ENCODE peak calls at places on chromosomes 13 and 19, in eight cellular contexts. A is transverse colon, R is sigmoid colon, F is HCT116, K is breast epithelium, L is suprapubic skin, D is vagina, Y is spleen. H is an unnamed sample.

GRCh38 chr13:45333973-45334922 is 6.7 kb downstream of the TPT1 start:
- DNase-seq in L (no peak), Y (no peak), A (no peak), K (no peak), F (no peak), D (no peak), R (no peak), H (no peak)

GRCh38 chr13:29799041-29799440 is 51.4 kb downstream of the UBL3 start:
- DNase-seq in D (no peak), A (no peak), F (no peak), Y (no peak), R (no peak), L (no peak), K (no peak), H (no peak)

GRCh38 chr19:31725051-31725450 is 375.8 kb upstream of the TSHZ3 start:
- DNase-seq in D (no peak), R (no peak), A (no peak), F (no peak), L (no peak), Y (no peak), K (no peak), H (no peak)

GRCh38 chr13:31045621-31046081 is 113.2 kb downstream of the TEX26 start:
- DNase-seq in K (peak; percentile 61), Y (no peak), F (peak; percentile 94), R (peak; percentile 70), A (peak; percentile 83), L (peak; percentile 70), D (no peak), H (peak; percentile 69)

GRCh38 chr13:62767473-62767872 is 1351.8 kb upstream of the PCDH20 start:
- DNase-seq in F (no peak), R (no peak), Y (no peak), K (no peak), L (no peak), D (no peak), A (no peak), H (no peak)

GRCh38 chr13:33789757-33790156 is 28.2 kb upstream of the RFC3 start:
- DNase-seq in D (no peak), L (no peak), Y (no peak), F (no peak), R (no peak), A (no peak), K (no peak), H (no peak)

GRCh38 chr13:44455781-44456180 is 82.2 kb downstream of the SERP2 start:
- DNase-seq in L (no peak), D (no peak), Y (no peak), K (no peak), R (no peak), F (no peak), A (no peak), H (no peak)

GRCh38 chr19:39324242-39324842 is 3.7 kb upstream of the LRFN1 start:
- DNase-seq in R (no peak), A (no peak), Y (no peak), D (no peak), K (no peak), L (no peak), F (no peak), H (no peak)

GRCh38 chr13:21297452-21297851 is 121.0 kb downstream of the MRPL57 start:
- DNase-seq in F (no peak), R (no peak), Y (no peak), A (no peak), D (no peak), L (no peak), K (no peak), H (no peak)

GRCh38 chr19:16894080-16894479 is 5.3 kb downstream of the F2RL3 start:
- DNase-seq in Y (no peak), F (no peak), K (no peak), D (no peak), L (peak; percentile 47), R (no peak), A (no peak), H (no peak)

GRCh38 chr19:40805258-40805868 is 6.4 kb downstream of the EGLN2 start:
- DNase-seq in A (peak; percentile 64), Y (no peak), R (no peak), F (no peak), K (no peak), D (no peak), L (no peak), H (peak; percentile 73)

GRCh38 chr19:18408053-18408476 is 10.6 kb upstream of the LRRC25 start:
- DNase-seq in K (no peak), L (no peak), A (peak; percentile 72), F (no peak), R (no peak), Y (peak; percentile 84), D (no peak), H (peak; percentile 74)

GRCh38 chr19:10961073-10961762 is 388 bp downstream of the SMARCA4 start:
- DNase-seq in F (no peak), K (no peak), Y (no peak), D (no peak), L (no peak), R (peak; percentile 76), A (peak; percentile 30), H (peak; percentile 61)

GRCh38 chr19:56974554-56975207 is 134.2 kb upstream of the PEG3 start:
- DNase-seq in A (no peak), R (no peak), Y (no peak), D (no peak), K (no peak), L (no peak), F (no peak), H (no peak)

GRCh38 chr13:31334547-31334946 is 134.8 kb downstream of the B3GLCT start:
- DNase-seq in R (no peak), K (no peak), D (no peak), L (no peak), Y (no peak), F (no peak), A (no peak), H (no peak)

GRCh38 chr19:38093587-38093986 is 130.4 kb downstream of the DPF1 start:
- DNase-seq in A (no peak), L (no peak), Y (no peak), K (no peak), F (no peak), D (no peak), R (no peak), H (no peak)

GRCh38 chr13:41059896-41060722 is 1.2 kb upstream of the WBP4 start:
- DNase-seq in D (no peak), F (peak; percentile 80), Y (peak; percentile 94), R (peak; percentile 96), L (peak; percentile 96), K (peak; percentile 75), A (peak; percentile 94), H (peak; percentile 87)
- TF ChIP-seq POLR2AphosphoS5 in D (peak; percentile 6), F (peak; percentile 60), Y (peak; percentile 86), R (peak; percentile 75), L (peak; percentile 62), K (peak; percentile 66), A (no peak), H (no peak)

GRCh38 chr19:13077233-13077632 is 25.4 kb downstream of the LYL1 start:
- DNase-seq in F (no peak), D (no peak), R (no peak), A (no peak), K (no peak), L (no peak), Y (no peak), H (no peak)
- TF ChIP-seq POLR2A in F (no peak), D (no peak), R (no peak), A (no peak), K (no peak), L (no peak), Y (no peak), H (no peak)

DNA sequence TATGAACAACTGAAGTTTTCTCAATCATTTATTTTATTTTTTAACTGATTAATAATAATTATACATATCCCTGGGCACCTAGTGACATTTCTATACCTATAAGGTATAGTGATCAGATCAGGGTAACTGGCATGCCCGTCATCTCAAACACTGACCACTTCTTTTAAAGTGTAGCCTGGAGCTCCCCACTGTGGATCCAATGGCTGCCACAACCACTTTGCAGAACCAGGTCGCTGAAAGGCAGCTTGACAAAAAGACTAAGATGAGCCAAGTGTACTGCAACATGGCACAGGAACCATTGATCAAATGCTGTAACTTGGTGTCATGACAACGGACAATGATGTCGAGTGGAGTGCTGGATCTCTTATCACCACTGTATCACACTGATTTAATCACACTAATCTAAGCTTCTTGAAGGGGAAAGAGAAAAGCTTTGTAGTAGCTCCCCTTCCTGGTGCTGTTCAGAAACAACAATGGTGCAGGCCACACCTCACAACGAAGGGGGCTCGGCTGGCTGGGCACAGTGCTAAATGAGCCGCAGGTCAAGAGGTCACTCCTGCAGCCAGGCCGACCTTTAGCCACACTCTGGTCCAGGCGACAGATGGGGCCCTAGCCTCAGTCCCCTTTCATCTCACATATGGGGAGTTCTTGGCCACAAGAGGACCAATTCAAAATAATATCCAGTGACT is 2.3 kb upstream of the TNFRSF19 start:
- DNase-seq in A (no peak), F (no peak), D (no peak), Y (no peak), R (no peak), K (no peak), L (no peak), H (no peak)
- TF ChIP-seq CTCF in A (no peak), F (no peak), D (no peak), Y (no peak), R (no peak), K (no peak), L (no peak), H (no peak)

GRCh38 chr13:95552208-95552538 is 347 bp upstream of the CLDN10 start:
- DNase-seq in Y (no peak), K (no peak), F (no peak), A (no peak), D (no peak), R (no peak), L (no peak), H (no peak)

GRCh38 chr13:95553614-95554385 is 1.3 kb downstream of the CLDN10 start:
- DNase-seq in R (no peak), L (no peak), A (no peak), K (no peak), F (no peak), D (no peak), Y (no peak), H (no peak)

GRCh38 chr13:95553271-95553588 is 710 bp downstream of the CLDN10 start:
- DNase-seq in Y (no peak), D (no peak), L (no peak), A (no peak), K (no peak), F (no peak), R (no peak), H (no peak)

GRCh38 chr13:95556981-95557380 is 4.5 kb downstream of the CLDN10 start:
- DNase-seq in F (no peak), R (no peak), A (no peak), Y (no peak), D (no peak), L (no peak), K (no peak), H (no peak)

GRCh38 chr13:95552539-95553270 is at the start of gene CLDN10:
- DNase-seq in F (no peak), Y (peak; percentile 77), A (no peak), L (peak; percentile 60), K (no peak), D (no peak), R (no peak), H (no peak)
- TF ChIP-seq POLR2AphosphoS5 in F (no peak), Y (no peak), A (no peak), L (no peak), K (no peak), D (no peak), R (no peak), H (no peak)